ENCODE peak calls at places on chromosomes 13 and 19, in nine cellular contexts. Q, F, G, C, D, L, E, W and U are unnamed samples.

GRCh38 chr19:28318469-28319179 is 894.3 kb downstream of the UQCRFS1 start:
- DNase-seq in Q (no peak), F (no peak), G (no peak), C (no peak), D (no peak), L (no peak), E (no peak), W (no peak), U (no peak)

GRCh38 chr19:3543150-3544053 is 4.4 kb downstream of the TEKTIP1 start:
- DNase-seq in Q (no peak), F (no peak), G (no peak), C (no peak), D (no peak), L (no peak), E (no peak), W (no peak), U (no peak)

GRCh38 chr19:9848060-9848459 is 12.9 kb downstream of the PIN1 start:
- DNase-seq in Q (no peak), F (no peak), G (peak; percentile 32), C (no peak), D (no peak), L (no peak), E (peak; percentile 63), W (no peak), U (no peak)

GRCh38 chr13:54627973-54628372 is 1599.4 kb downstream of the OLFM4 start:
- DNase-seq in Q (no peak), F (no peak), G (no peak), C (no peak), D (no peak), L (no peak), E (no peak), W (no peak), U (no peak)

GRCh38 chr19:12952488-12953455 is 4.3 kb downstream of the GADD45GIP1 start:
- DNase-seq in Q (peak; percentile 88), F (no peak), G (no peak), C (peak; percentile 35), D (no peak), L (no peak), E (no peak), W (peak; percentile 40), U (no peak)

GRCh38 chr13:66071608-66072007 is 1158.5 kb downstream of the PCDH9 start:
- DNase-seq in Q (no peak), F (no peak), G (no peak), C (no peak), D (no peak), L (no peak), E (no peak), W (no peak), U (no peak)

GRCh38 chr13:52862358-52863206 is 14.1 kb upstream of the PCDH8 start:
- DNase-seq in Q (no peak), F (no peak), G (no peak), C (no peak), D (no peak), L (no peak), E (peak; percentile 57), W (no peak), U (no peak)

GRCh38 chr19:4586245-4586644 is 26.8 kb upstream of the SEMA6B start:
- DNase-seq in Q (no peak), F (no peak), G (no peak), C (no peak), D (no peak), L (no peak), E (no peak), W (no peak), U (no peak)

GRCh38 chr13:77305276-77305675 is 21.6 kb downstream of the MYCBP2 start:
- DNase-seq in Q (no peak), F (no peak), G (no peak), C (no peak), D (no peak), L (no peak), E (no peak), W (no peak), U (no peak)

GRCh38 chr19:35349614-35350521 is 2.2 kb downstream of the FFAR1 start:
- DNase-seq in Q (no peak), F (peak; percentile 19), G (no peak), C (no peak), D (no peak), L (no peak), E (no peak), W (no peak), U (no peak)

GRCh38 chr19:4233282-4233853 is 4.0 kb downstream of the EBI3 start:
- DNase-seq in Q (peak; percentile 8), F (no peak), G (peak; percentile 50), C (no peak), D (no peak), L (peak; percentile 25), E (peak; percentile 74), W (no peak), U (no peak)

GRCh38 chr13:99123101-99124045 is 77.3 kb upstream of the UBAC2 start:
- DNase-seq in Q (peak; percentile 19), F (no peak), G (no peak), C (no peak), D (no peak), L (no peak), E (no peak), W (no peak), U (no peak)

GRCh38 chr13:99979453-99980200 is 2.0 kb upstream of the ZIC2 start:
- DNase-seq in Q (no peak), F (no peak), G (no peak), C (no peak), D (no peak), L (peak; percentile 20), E (peak; percentile 53), W (no peak), U (no peak)

GRCh38 chr19:44277331-44277730 is 17.6 kb downstream of the ZNF233 start:
- DNase-seq in Q (no peak), F (no peak), G (no peak), C (no peak), D (no peak), L (no peak), E (no peak), W (no peak), U (no peak)

DNA sequence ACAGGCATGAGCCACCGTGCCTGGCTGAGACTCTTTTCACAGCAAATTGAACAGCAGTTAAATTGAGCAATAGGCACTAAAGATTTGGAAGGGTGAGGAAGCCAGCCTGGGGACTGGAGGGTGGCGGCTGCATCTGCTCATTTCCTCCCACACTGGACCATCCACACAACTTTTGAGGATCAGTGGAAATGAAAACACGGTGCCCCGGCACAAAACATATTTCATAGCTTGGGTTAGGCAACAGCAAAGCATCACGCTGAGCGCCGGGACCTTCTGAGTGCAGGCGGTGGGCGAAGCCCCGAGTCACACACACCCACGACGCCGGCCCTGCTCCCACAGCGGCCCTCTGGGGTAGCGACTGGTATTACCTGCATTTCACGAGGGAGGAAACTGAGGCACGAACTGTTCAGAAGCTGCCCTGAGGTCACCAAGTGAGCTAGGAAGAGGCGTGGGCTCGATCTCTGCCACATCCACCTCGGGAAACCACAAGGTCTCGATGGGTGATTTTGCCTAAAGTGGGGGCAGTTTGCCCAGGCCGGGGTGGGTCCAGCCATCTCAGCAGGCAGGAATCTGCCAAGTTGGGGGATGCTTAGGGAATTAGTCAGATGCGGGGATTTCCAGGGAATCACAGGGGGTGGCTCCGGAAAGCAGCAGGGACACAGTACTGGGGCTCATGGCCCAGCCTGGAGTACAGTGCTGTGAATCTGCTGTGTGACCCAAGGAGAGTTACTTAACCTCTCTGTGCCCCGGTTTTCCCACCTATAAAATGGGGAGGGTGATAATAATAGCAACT is 3.5 kb upstream of the SBNO2 start:
- DNase-seq in Q (peak; percentile 97), F (no peak), G (no peak), C (no peak), D (no peak), L (peak; percentile 10), E (no peak), W (peak; percentile 94), U (no peak)
- TF ChIP-seq CTCF in Q (peak; percentile 28), F (no peak), G (no peak), C (no peak), D (no peak), L (no peak), E (no peak), W (peak; percentile 41), U (no peak)

DNA sequence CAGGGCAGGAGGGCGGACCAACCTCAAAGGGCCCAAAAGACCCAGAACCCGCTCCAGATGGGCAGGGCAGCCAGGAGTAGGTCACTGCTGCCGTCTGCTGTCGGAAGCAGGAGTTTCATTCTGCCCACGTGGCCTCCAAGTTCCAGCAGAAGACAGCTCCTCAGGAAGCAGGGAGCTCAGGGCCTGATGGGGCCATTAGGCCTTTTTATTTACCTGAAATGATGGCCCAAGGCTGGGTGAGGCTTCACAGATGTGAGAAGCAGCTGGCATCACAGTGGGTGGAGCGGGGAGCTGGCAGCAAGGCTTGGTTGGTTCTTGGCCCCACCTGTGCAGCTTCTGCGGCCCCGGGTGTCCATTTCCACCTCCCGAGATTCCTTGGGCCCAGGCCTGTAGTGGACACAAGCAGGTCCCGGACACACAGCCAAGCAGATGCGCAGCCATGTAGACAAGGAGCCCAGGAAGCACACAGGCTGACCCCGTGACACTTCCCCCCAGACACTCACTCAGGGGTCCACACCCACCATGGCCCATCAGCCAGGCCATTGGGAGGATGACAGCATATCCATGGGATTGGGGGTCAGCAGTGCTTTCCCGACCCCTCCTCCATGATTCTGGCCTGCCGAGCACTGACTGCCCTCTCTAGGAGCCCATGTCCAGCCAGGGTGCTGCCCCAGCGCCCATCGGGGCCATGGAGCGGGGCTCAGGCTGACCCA is 26.4 kb downstream of the C13orf46 start:
- DNase-seq in Q (peak; percentile 43), F (peak; percentile 71), G (no peak), C (peak; percentile 48), D (peak; percentile 54), L (peak; percentile 49), E (peak; percentile 19), W (peak; percentile 28), U (no peak)
- TF ChIP-seq CTCF in Q (peak; percentile 49), F (peak; percentile 80), G (no peak), C (peak; percentile 66), D (peak; percentile 57), L (peak; percentile 57), E (peak; percentile 40), W (peak; percentile 93), U (peak; percentile 64)

GRCh38 chr13:50267917-50268316 is 252.7 kb downstream of the KCNRG start:
- DNase-seq in Q (no peak), F (no peak), G (no peak), C (no peak), D (no peak), L (no peak), E (no peak), W (no peak), U (no peak)

GRCh38 chr13:50274181-50274580 is 258.9 kb downstream of the KCNRG start:
- DNase-seq in Q (no peak), F (no peak), G (no peak), C (no peak), D (no peak), L (no peak), E (no peak), W (no peak), U (no peak)

GRCh38 chr13:50268500-50268899 is 253.3 kb downstream of the KCNRG start:
- DNase-seq in Q (peak; percentile 5), F (no peak), G (no peak), C (no peak), D (no peak), L (no peak), E (no peak), W (no peak), U (no peak)
- TF ChIP-seq CTCF in Q (peak; percentile 11), F (no peak), G (peak; percentile 9), C (no peak), D (no peak), L (peak; percentile 9), E (no peak), W (peak; percentile 30), U (no peak)

GRCh38 chr13:79837741-79838450 is 356.9 kb downstream of the NDFIP2 start:
- DNase-seq in Q (peak; percentile 75), F (no peak), G (no peak), C (no peak), D (no peak), L (peak; percentile 26), E (no peak), W (no peak), U (no peak)
- TF ChIP-seq CTCF in Q (no peak), F (no peak), G (no peak), C (no peak), D (no peak), L (no peak), E (no peak), W (no peak), U (no peak)